ENCODE peak calls at places on chromosome 20, in eight cellular contexts. E is choroid plexus epithelial cell, W is AG10803, R is heart right ventricle, B is foreskin fibroblast, U is ascending aorta, H is HFFc6, P is AG04450. K is an unnamed sample.
A peak's percentile ranks its signal among the peaks of the same experiment; 100 is the strongest.

GRCh38 chr20:51628533-51629398 is 86.2 kb upstream of the NFATC2 start:
- DNase-seq in H (peak; percentile 54), P (no peak), U (no peak), R (peak; percentile 20), W (peak; percentile 58), B (peak; percentile 92), E (peak; percentile 93), K (no peak)

GRCh38 chr20:3325864-3326263 is 81.6 kb downstream of the DNAAF9 start:
- DNase-seq in E (no peak), H (no peak), B (no peak), R (no peak), P (no peak), W (no peak), U (no peak), K (no peak)

GRCh38 chr20:4894981-4895381 is 106.3 kb downstream of the SLC23A2 start:
- DNase-seq in W (no peak), B (no peak), R (no peak), U (no peak), H (no peak), E (no peak), P (no peak), K (no peak)

GRCh38 chr20:54606384-54606783 is 131.0 kb downstream of the DOK5 start:
- DNase-seq in E (no peak), B (peak; percentile 1), U (no peak), P (no peak), R (no peak), W (no peak), H (no peak), K (no peak)

GRCh38 chr20:16803965-16804792 is 56.0 kb downstream of the OTOR start:
- DNase-seq in B (peak; percentile 80), E (peak; percentile 71), W (peak; percentile 55), U (no peak), P (no peak), H (peak; percentile 41), R (peak; percentile 36), K (peak; percentile 8)

GRCh38 chr20:32648761-32649615 is 24.8 kb downstream of the C20orf203 start:
- DNase-seq in E (peak; percentile 72), U (no peak), R (no peak), H (no peak), B (peak; percentile 19), P (no peak), W (no peak), K (no peak)

GRCh38 chr20:47368301-47368700 is 11.8 kb upstream of the ZMYND8 start:
- DNase-seq in W (no peak), H (no peak), E (no peak), U (no peak), R (no peak), B (no peak), P (no peak), K (no peak)

GRCh38 chr20:62309198-62309944 is 6.6 kb downstream of the ADRM1 start:
- DNase-seq in B (no peak), R (no peak), W (no peak), H (no peak), E (no peak), P (no peak), U (no peak), K (no peak)

GRCh38 chr20:63969851-63970713 is at the start of gene ZNF512B:
- DNase-seq in W (peak; percentile 52), B (peak; percentile 81), U (no peak), E (peak; percentile 60), R (peak; percentile 71), P (no peak), H (no peak), K (no peak)

GRCh38 chr20:64010711-64011237 is 25.2 kb upstream of the C20orf204 start:
- DNase-seq in W (peak; percentile 85), H (no peak), E (no peak), B (peak; percentile 72), R (no peak), P (peak; percentile 26), U (no peak), K (peak; percentile 50)

GRCh38 chr20:22763257-22763906 is 179.0 kb upstream of the FOXA2 start:
- DNase-seq in B (no peak), R (peak; percentile 58), E (peak; percentile 64), U (no peak), W (peak; percentile 18), H (no peak), P (no peak), K (no peak)

GRCh38 chr20:31602779-31603441 is 2.2 kb upstream of the ID1 start:
- DNase-seq in H (peak; percentile 79), P (no peak), U (no peak), E (peak; percentile 88), R (no peak), B (peak; percentile 79), W (peak; percentile 75), K (no peak)

GRCh38 chr20:15144911-15145310 is 807.5 kb upstream of the FLRT3 start:
- DNase-seq in H (no peak), W (no peak), B (no peak), E (peak; percentile 8), R (no peak), U (no peak), P (no peak), K (no peak)

GRCh38 chr20:11387189-11387754 is 530.4 kb upstream of the BTBD3 start:
- DNase-seq in U (no peak), R (no peak), B (peak; percentile 74), P (peak; percentile 83), W (peak; percentile 76), E (peak; percentile 88), H (peak; percentile 81), K (no peak)

GRCh38 chr20:35306931-35307517 is 14.8 kb upstream of the FAM83C start:
- DNase-seq in B (peak; percentile 90), W (peak; percentile 71), R (peak; percentile 37), H (peak; percentile 49), P (no peak), E (peak; percentile 86), U (no peak), K (no peak)

GRCh38 chr20:15039088-15039762 is 701.8 kb upstream of the FLRT3 start:
- DNase-seq in U (no peak), B (no peak), W (no peak), R (no peak), P (no peak), H (no peak), E (no peak), K (no peak)

DNA sequence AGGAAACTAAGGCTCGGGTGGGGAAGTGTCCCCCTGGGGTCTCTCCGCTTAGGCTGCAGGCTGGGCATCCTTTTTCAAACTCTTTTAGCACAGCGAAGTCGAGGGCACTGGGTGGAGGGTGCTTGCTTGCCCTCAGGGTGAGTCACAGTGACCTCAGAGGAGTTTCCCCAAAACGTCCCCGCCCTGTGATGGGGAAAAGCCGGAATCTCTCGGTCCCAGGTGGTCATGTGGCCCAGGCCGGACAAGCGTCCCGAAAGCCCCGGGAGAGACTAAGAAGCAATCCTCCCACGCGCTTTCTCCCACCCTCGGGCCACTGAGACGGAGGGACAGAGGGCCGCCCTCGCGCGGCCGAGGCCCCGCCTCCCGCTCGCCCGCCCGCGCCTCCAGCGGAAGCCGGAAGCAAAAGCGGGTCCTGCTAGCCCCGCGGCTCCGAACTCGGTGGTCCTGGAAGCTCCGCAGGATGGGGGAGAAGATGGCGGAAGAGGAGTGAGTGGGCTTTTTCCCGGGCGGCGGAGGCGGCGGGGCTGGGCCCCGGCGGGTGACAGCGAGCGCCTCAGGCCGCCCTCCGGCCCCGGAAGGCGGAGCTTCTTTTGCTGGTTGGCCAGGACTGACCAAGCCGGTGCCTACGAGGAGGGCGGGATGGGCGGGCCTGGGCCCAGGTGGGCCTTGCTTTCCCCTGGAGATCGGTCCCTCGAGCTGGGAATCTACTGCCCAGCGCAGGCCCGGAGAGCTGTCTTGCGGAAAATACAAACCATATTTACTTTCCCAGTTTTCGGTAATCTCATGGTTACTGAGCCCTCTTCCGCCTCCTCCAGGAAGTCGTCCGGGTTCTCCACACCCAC is at the start of gene SLC9A8:
- DNase-seq in W (peak; percentile 81), E (peak; percentile 82), R (peak; percentile 92), P (no peak), H (peak; percentile 90), U (peak; percentile 73), B (peak; percentile 98), K (peak; percentile 69)
- TF ChIP-seq CTCF in W (peak; percentile 35), E (peak; percentile 45), R (no peak), P (peak; percentile 44), H (peak; percentile 64), U (peak; percentile 38), B (peak; percentile 32), K (peak; percentile 13)

GRCh38 chr20:44959896-44960852 is at the start of gene TOMM34:
- DNase-seq in W (peak; percentile 84), U (peak; percentile 80), H (peak; percentile 86), R (peak; percentile 93), P (peak; percentile 60), E (peak; percentile 92), B (peak; percentile 99), K (peak; percentile 60)
- TF ChIP-seq CTCF in W (no peak), U (no peak), H (no peak), R (no peak), P (no peak), E (no peak), B (no peak), K (no peak)

DNA sequence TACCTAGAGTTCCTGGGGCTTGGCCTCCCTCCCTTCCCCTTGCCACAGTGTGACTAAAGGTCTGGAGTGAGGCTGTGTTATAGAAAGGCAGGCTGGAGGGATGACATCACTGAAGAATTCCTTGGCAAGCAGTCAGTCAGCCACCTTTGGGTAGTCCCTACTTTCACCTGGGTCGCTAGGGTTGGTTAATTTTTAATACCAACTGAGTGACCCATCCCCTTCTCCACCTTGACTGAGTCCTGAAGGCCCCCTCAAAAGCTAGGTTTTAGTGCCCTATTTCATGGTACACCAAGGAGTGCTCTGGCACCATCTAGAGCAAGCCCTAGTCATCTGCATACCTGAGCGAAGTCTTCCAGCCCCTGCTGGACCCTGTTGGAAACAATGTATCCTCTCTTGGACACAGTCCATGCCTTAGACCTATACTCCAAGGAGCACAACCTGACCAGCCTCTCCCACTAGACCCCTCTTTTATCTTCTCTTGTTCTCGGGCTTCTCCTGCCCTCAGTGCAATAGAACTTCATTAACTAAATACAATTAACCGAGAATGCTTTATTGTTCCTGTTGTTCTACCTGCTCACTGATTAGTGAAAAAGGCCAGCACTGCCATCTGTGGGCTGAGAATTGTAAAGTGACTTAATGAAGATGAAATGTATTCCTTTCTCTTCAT is 44.6 kb downstream of the RIN2 start:
- DNase-seq in P (no peak), U (no peak), E (no peak), H (no peak), W (no peak), B (no peak), R (no peak), K (no peak)
- TF ChIP-seq CTCF in P (peak; percentile 1), U (no peak), E (peak; percentile 52), H (peak; percentile 59), W (no peak), B (no peak), R (peak; percentile 11), K (no peak)

DNA sequence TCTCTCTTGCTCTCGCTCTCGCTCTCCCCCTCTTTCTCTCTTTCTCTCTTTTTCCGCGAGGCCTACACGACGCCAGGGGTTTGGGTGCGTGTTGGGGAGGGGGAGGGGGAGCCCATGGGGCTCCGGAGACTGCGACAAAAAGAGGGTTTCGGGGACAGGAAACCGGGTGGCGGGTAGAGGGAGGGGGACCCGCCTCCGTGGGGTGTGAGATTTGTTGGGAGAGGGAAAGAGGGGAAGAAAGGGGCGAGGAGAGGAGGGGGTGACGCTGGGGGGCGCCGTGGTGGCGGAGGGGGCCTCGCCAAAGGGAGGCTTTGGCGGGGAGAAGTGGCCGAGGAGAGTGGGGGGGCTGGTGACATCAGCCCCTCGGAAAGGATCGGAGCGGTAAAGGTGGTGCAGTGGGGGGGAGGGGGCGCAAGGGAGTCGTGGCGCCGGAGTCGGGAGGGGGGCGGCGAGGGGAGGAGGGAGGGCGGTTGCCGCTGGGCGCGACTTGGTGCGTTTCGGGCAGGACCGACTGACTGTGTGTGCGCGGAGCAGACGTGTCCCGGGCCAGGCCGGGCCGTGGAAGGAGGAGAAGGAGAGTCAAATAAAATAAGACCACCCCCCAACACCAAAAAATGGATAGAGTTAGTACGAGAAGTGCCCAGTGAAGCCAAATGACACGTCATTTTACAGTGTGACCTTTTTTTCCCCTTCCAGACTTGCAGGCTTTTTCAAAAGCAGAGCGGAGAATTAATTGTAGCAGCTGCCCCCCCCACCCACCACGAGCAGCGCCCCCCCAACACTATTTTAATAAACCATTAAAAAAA is 39.8 kb downstream of the GNAS start:
- DNase-seq in R (peak; percentile 86), B (peak; percentile 78), U (peak; percentile 42), E (peak; percentile 51), P (no peak), W (peak; percentile 58), H (peak; percentile 43), K (no peak)
- TF ChIP-seq CTCF in R (no peak), B (no peak), U (no peak), E (no peak), P (no peak), W (no peak), H (peak; percentile 44), K (peak; percentile 3)

K was measured in AG09319.